ENCODE peak calls at places on chromosomes 1 and 21, in seven cellular contexts. A, R, O, K, J, Q and Z are unnamed samples.
A peak's percentile ranks its signal among the peaks of the same experiment; 100 is the strongest.

GRCh38 chr1:44608141-44608540 is 66.1 kb downstream of the TMEM53 start:
- DNase-seq in A (no peak), R (no peak), O (peak; percentile 47), K (no peak), J (no peak), Q (no peak), Z (no peak)

GRCh38 chr21:42286416-42286815 is 28.8 kb downstream of the TFF3 start:
- DNase-seq in A (no peak), R (no peak), O (no peak), K (no peak), J (no peak), Q (no peak), Z (no peak)

GRCh38 chr1:72623299-72623708 is 341.0 kb upstream of the NEGR1 start:
- DNase-seq in A (no peak), R (no peak), O (no peak), K (no peak), J (no peak), Q (no peak), Z (no peak)

GRCh38 chr1:84480658-84481057 is 1.6 kb downstream of the RPF1 start:
- DNase-seq in A (no peak), R (no peak), O (no peak), K (no peak), J (no peak), Q (no peak), Z (no peak)

GRCh38 chr1:6770727-6771567 is 14.3 kb upstream of the CAMTA1 start:
- DNase-seq in A (no peak), R (no peak), O (no peak), K (no peak), J (no peak), Q (no peak), Z (no peak)

GRCh38 chr1:172561252-172561651 is 28.3 kb downstream of the SUCO start:
- DNase-seq in A (no peak), R (no peak), O (no peak), K (no peak), J (no peak), Q (no peak), Z (no peak)

GRCh38 chr1:103525114-103525606 is 339 bp upstream of the RNPC3 start:
- DNase-seq in A (no peak), R (no peak), O (peak; percentile 73), K (no peak), J (no peak), Q (no peak), Z (no peak)

GRCh38 chr1:109566982-109567381 is 18.6 kb downstream of the GNAI3 start:
- DNase-seq in A (no peak), R (no peak), O (no peak), K (no peak), J (no peak), Q (no peak), Z (no peak)

GRCh38 chr1:91700332-91700731 is 185.6 kb downstream of the TGFBR3 start:
- DNase-seq in A (no peak), R (no peak), O (no peak), K (no peak), J (no peak), Q (no peak), Z (no peak)

GRCh38 chr1:78385744-78386462 is 104.9 kb upstream of the PTGFR start:
- DNase-seq in A (no peak), R (no peak), O (no peak), K (no peak), J (no peak), Q (no peak), Z (no peak)

GRCh38 chr1:2962061-2962460 is 59.2 kb upstream of the ACTRT2 start:
- DNase-seq in A (no peak), R (no peak), O (no peak), K (no peak), J (no peak), Q (no peak), Z (no peak)

GRCh38 chr1:63454269-63454668 is 68.8 kb downstream of the ITGB3BP start:
- DNase-seq in A (no peak), R (no peak), O (no peak), K (no peak), J (no peak), Q (no peak), Z (no peak)

GRCh38 chr1:118084400-118084799 is 100.6 kb downstream of the SPAG17 start:
- DNase-seq in A (no peak), R (no peak), O (no peak), K (no peak), J (no peak), Q (no peak), Z (no peak)

GRCh38 chr1:55589656-55590297 is 374.6 kb upstream of the USP24 start:
- DNase-seq in A (no peak), R (no peak), O (no peak), K (peak; percentile 47), J (no peak), Q (no peak), Z (no peak)

GRCh38 chr1:187999973-188000372 is 1171.2 kb downstream of the PLA2G4A start:
- DNase-seq in A (no peak), R (no peak), O (no peak), K (no peak), J (no peak), Q (no peak), Z (no peak)

GRCh38 chr1:166858726-166859419 is 17.2 kb downstream of the TADA1 start:
- DNase-seq in A (no peak), R (no peak), O (no peak), K (no peak), J (no peak), Q (no peak), Z (no peak)

GRCh38 chr1:226640288-226640687 is 91.7 kb downstream of the STUM start:
- DNase-seq in A (no peak), R (no peak), O (no peak), K (no peak), J (no peak), Q (peak; percentile 80), Z (no peak)

GRCh38 chr1:101781437-101781836 is 215.3 kb downstream of the OLFM3 start:
- DNase-seq in A (no peak), R (no peak), O (no peak), K (no peak), J (no peak), Q (no peak), Z (no peak)

GRCh38 chr1:159752135-159752580 is 28.6 kb upstream of the DUSP23 start:
- DNase-seq in A (no peak), R (peak; percentile 60), O (no peak), K (peak; percentile 32), J (peak; percentile 88), Q (peak; percentile 85), Z (peak; percentile 42)

GRCh38 chr21:24428539-24429186 is 1178.6 kb downstream of the MRPL39 start:
- DNase-seq in A (no peak), R (no peak), O (no peak), K (no peak), J (no peak), Q (no peak), Z (no peak)

GRCh38 chr1:20216574-20216973 is 30.3 kb upstream of the PLA2G2C start:
- DNase-seq in A (no peak), R (no peak), O (peak; percentile 56), K (no peak), J (no peak), Q (no peak), Z (peak; percentile 29)

GRCh38 chr1:67735806-67736627 is 51.0 kb downstream of the GADD45A start:
- DNase-seq in A (peak; percentile 72), R (peak; percentile 47), O (peak; percentile 70), K (peak; percentile 90), J (peak; percentile 82), Q (peak; percentile 78), Z (peak; percentile 78)

GRCh38 chr1:109269212-109269980 is 13.5 kb downstream of the PSRC1 start:
- DNase-seq in A (no peak), R (no peak), O (no peak), K (no peak), J (peak; percentile 72), Q (no peak), Z (no peak)

GRCh38 chr1:117093091-117093534 is 28.4 kb downstream of the TRIM45 start:
- DNase-seq in A (peak; percentile 31), R (no peak), O (peak; percentile 35), K (peak; percentile 42), J (no peak), Q (peak; percentile 83), Z (peak; percentile 41)

DNA sequence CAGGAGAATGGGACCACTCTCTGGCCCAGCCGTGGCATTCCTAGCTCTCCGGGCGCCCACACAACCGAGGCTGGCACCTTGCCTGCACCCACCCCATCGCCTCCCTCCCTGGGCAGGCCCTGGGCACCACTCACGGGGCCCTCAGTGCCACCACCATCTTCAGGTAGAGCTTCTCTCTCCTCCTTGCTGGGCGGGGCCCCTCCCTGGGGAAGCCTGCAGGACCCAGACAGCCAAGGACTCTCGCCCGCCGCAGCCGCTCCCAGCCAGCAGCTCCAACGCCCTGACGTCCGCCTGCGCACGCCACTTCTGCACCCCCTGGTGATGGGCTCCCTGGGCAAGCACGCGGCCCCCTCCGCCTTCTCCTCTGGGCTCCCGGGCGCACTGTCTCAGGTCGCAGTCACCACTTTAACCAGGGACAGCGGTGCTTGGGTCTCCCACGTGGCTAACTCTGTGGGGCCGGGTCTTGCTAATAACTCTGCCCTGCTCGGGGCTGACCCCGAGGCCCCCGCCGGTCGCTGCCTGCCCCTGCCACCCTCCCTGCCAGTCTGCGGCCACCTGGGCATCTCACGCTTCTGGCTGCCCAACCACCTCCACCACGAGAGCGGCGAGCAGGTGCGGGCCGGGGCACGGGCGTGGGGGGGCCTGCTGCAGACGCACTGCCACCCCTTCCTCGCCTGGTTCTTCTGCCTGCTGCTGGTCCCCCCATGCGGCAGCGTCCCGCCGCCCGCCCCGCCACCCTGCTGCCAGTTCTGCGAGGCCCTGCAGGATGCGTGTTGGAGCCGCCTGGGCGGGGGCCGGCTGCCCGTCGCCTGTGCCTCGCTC is 51.3 kb downstream of the COL18A1 start:
- DNase-seq in A (no peak), R (no peak), O (no peak), K (peak; percentile 55), J (no peak), Q (peak; percentile 61), Z (no peak)
- H3K4me1 ChIP-seq in A (peaks cover 21% of the 10 kb centered on the region), R (peaks cover 7% of the 10 kb centered on the region), O (peaks cover 64% of the 10 kb centered on the region), K (peaks cover 15% of the 10 kb centered on the region), J (peaks cover 51% of the 10 kb centered on the region), Q (peaks cover 73% of the 10 kb centered on the region), Z (peaks cover 22% of the 10 kb centered on the region)

GRCh38 chr1:169062152-169062551 is 44.3 kb upstream of the ATP1B1 start:
- DNase-seq in A (no peak), R (no peak), O (no peak), K (no peak), J (no peak), Q (no peak), Z (no peak)
- H3K9me3 ChIP-seq in A (peaks cover 22% of the 10 kb centered on the region), R (peaks cover 13% of the 10 kb centered on the region), O (no peaks in the 10 kb centered on the region), K (no peaks in the 10 kb centered on the region), J (peaks cover 7% of the 10 kb centered on the region), Q (no peaks in the 10 kb centered on the region), Z (peaks cover 8% of the 10 kb centered on the region)

DNA sequence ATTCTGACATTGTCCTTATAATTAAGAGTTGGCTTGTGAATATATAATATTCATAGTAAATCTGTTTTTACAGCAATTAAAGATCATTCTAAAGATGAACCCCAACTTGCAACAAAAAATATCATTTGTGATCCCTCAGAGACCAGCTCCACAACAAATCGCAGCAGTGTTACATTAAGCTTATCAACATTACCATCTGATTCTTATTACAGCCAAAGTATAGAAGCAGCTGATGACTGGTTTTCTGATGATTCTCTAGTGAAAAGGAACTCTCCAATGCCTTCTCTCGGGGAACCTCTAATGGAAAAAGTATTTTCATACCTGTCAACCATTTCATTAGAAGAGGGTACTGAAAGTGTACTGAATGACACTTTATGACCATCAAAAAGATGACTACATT is 45.4 kb downstream of the C1orf185 start:
- DNase-seq in A (no peak), R (no peak), O (no peak), K (no peak), J (no peak), Q (no peak), Z (no peak)
- TF ChIP-seq EP300 in A (no peak), R (no peak), O (no peak), K (no peak), J (no peak), Q (no peak), Z (no peak)

GRCh38 chr1:54028306-54029251 is 10.6 kb upstream of the LDLRAD1 start:
- DNase-seq in A (no peak), R (no peak), O (no peak), K (no peak), J (no peak), Q (no peak), Z (no peak)

GRCh38 chr1:54027848-54028247 is 9.9 kb upstream of the LDLRAD1 start:
- DNase-seq in A (no peak), R (no peak), O (no peak), K (no peak), J (no peak), Q (no peak), Z (no peak)
- H3K4me1 ChIP-seq in A (no peaks in the 10 kb centered on the region), R (no peaks in the 10 kb centered on the region), O (no peaks in the 10 kb centered on the region), K (no peaks in the 10 kb centered on the region), J (no peaks in the 10 kb centered on the region), Q (no peaks in the 10 kb centered on the region), Z (no peaks in the 10 kb centered on the region)